ENCODE peak calls at places on chromosomes 6 and 20, in five cellular contexts. One of them, this sample, is unnamed.

GRCh38 chr6:88008411-88008810 is 39.2 kb upstream of the SPACA1 start:
- DNase-seq in NCI-H1105 treated with DMSO at 0.1 percent for 48 hours: no peak
- DNase-seq in KG1: no peak
- DNase-seq in thoracic aorta: no peak
- DNase-seq in cardiac fibroblast: no peak
- DNase-seq in this sample: no peak

GRCh38 chr6:16766043-16766521 is 4.8 kb upstream of the ATXN1 start:
- DNase-seq in cardiac fibroblast: peak
- DNase-seq in NCI-H1105 treated with DMSO at 0.1 percent for 48 hours: no peak
- DNase-seq in KG1: no peak
- DNase-seq in thoracic aorta: no peak
- DNase-seq in this sample: peak

GRCh38 chr20:21546355-21546754 is 32.5 kb upstream of the NKX2-2 start:
- DNase-seq in thoracic aorta: no peak
- DNase-seq in NCI-H1105 treated with DMSO at 0.1 percent for 48 hours: no peak
- DNase-seq in KG1: no peak
- DNase-seq in cardiac fibroblast: no peak
- DNase-seq in this sample: no peak

GRCh38 chr20:2816583-2817340 is 598 bp downstream of the TMEM239 start:
- DNase-seq in KG1: no peak
- DNase-seq in thoracic aorta: no peak
- DNase-seq in NCI-H1105 treated with DMSO at 0.1 percent for 48 hours: no peak
- DNase-seq in cardiac fibroblast: no peak
- DNase-seq in this sample: no peak

GRCh38 chr6:163705923-163706322 is 291.4 kb downstream of the QKI start:
- DNase-seq in NCI-H1105 treated with DMSO at 0.1 percent for 48 hours: no peak
- DNase-seq in KG1: no peak
- DNase-seq in thoracic aorta: no peak
- DNase-seq in cardiac fibroblast: no peak
- DNase-seq in this sample: peak

GRCh38 chr6:109239918-109240321 is 142.3 kb downstream of the CD164 start:
- DNase-seq in KG1: no peak
- DNase-seq in cardiac fibroblast: no peak
- DNase-seq in NCI-H1105 treated with DMSO at 0.1 percent for 48 hours: no peak
- DNase-seq in thoracic aorta: no peak
- DNase-seq in this sample: no peak

GRCh38 chr6:132669690-132670291 is 10.8 kb upstream of the TAAR1 start:
- DNase-seq in KG1: peak
- DNase-seq in cardiac fibroblast: peak
- DNase-seq in NCI-H1105 treated with DMSO at 0.1 percent for 48 hours: peak
- DNase-seq in thoracic aorta: no peak
- DNase-seq in this sample: peak

GRCh38 chr6:34201455-34202098 is 35.1 kb upstream of the HMGA1 start:
- DNase-seq in thoracic aorta: no peak
- DNase-seq in cardiac fibroblast: no peak
- DNase-seq in NCI-H1105 treated with DMSO at 0.1 percent for 48 hours: no peak
- DNase-seq in KG1: no peak
- DNase-seq in this sample: no peak

GRCh38 chr6:56842602-56843475 is 112.1 kb upstream of the BEND6 start:
- DNase-seq in NCI-H1105 treated with DMSO at 0.1 percent for 48 hours: peak
- DNase-seq in cardiac fibroblast: peak
- DNase-seq in KG1: peak
- DNase-seq in thoracic aorta: no peak
- DNase-seq in this sample: peak

This sample was measured in GM20000.